ENCODE peak calls at places on chromosomes 12 and 14, in seven cellular contexts. I, S, D, B, L, R and W are unnamed samples.
A peak's percentile ranks its signal among the peaks of the same experiment; 100 is the strongest.

GRCh38 chr12:65430571-65431306 is 152.3 kb downstream of the MSRB3 start:
- DNase-seq in L (peak; percentile 84), R (no peak), B (no peak), I (peak; percentile 43), D (no peak), S (no peak), W (no peak)

GRCh38 chr14:53113992-53114391 is 39.1 kb downstream of the DDHD1 start:
- DNase-seq in B (no peak), D (no peak), I (no peak), R (no peak), L (no peak), S (no peak), W (no peak)

GRCh38 chr12:13146539-13146938 is 43.1 kb upstream of the GSG1 start:
- DNase-seq in B (no peak), S (no peak), I (no peak), D (no peak), R (no peak), L (no peak), W (no peak)

GRCh38 chr12:32837974-32838373 is 58.6 kb downstream of the PKP2 start:
- DNase-seq in D (no peak), B (no peak), R (no peak), I (no peak), S (no peak), L (no peak), W (no peak)

GRCh38 chr12:10612954-10613333 is 465 bp downstream of the MAGOHB start:
- DNase-seq in I (no peak), B (no peak), S (no peak), R (no peak), L (no peak), D (no peak), W (no peak)

GRCh38 chr14:92649066-92649465 is 99.4 kb downstream of the LGMN start:
- DNase-seq in I (no peak), B (no peak), D (no peak), R (no peak), L (no peak), S (no peak), W (no peak)

GRCh38 chr12:3988519-3989217 is 115.5 kb upstream of the PARP11 start:
- DNase-seq in R (no peak), B (no peak), S (no peak), I (no peak), D (no peak), L (no peak), W (no peak)

GRCh38 chr14:78164226-78164853 is 5.8 kb upstream of the NRXN3 start:
- DNase-seq in I (peak; percentile 16), D (no peak), L (peak; percentile 21), S (no peak), R (no peak), B (peak; percentile 65), W (peak; percentile 71)

GRCh38 chr12:65615091-65615490 is 209.2 kb upstream of the HMGA2 start:
- DNase-seq in L (peak; percentile 87), B (no peak), I (no peak), R (no peak), D (no peak), S (no peak), W (no peak)

GRCh38 chr12:122862872-122863701 is 27.8 kb downstream of the HIP1R start:
- DNase-seq in R (no peak), I (no peak), L (no peak), D (no peak), B (no peak), S (no peak), W (no peak)

GRCh38 chr12:102690267-102690666 is 209.9 kb upstream of the IGF1 start:
- DNase-seq in I (no peak), L (no peak), D (no peak), S (no peak), B (no peak), R (no peak), W (no peak)

GRCh38 chr12:116319851-116320621 is 42.5 kb upstream of the MED13L start:
- DNase-seq in S (no peak), D (no peak), R (no peak), L (peak; percentile 89), B (no peak), I (no peak), W (no peak)

GRCh38 chr12:125346361-125346760 is 281.1 kb downstream of the AACS start:
- DNase-seq in D (peak; percentile 14), L (no peak), B (no peak), S (no peak), R (no peak), I (no peak), W (no peak)

GRCh38 chr14:105711841-105712460 is 185.6 kb downstream of the TMEM121 start:
- DNase-seq in R (no peak), L (no peak), B (no peak), D (no peak), S (no peak), I (no peak), W (peak; percentile 11)

GRCh38 chr12:111024205-111024794 is 103.9 kb upstream of the MYL2 start:
- DNase-seq in R (peak; percentile 30), D (no peak), L (peak; percentile 34), I (peak; percentile 24), S (peak; percentile 18), B (peak; percentile 81), W (peak; percentile 87)

GRCh38 chr12:51482808-51483532 is 58.3 kb downstream of the SLC4A8 start:
- DNase-seq in D (no peak), L (peak; percentile 2), R (no peak), B (no peak), S (peak; percentile 18), I (no peak), W (no peak)

GRCh38 chr12:29041621-29042020 is 107.5 kb upstream of the FAR2 start:
- DNase-seq in I (no peak), R (no peak), D (no peak), B (no peak), S (no peak), L (peak; percentile 75), W (no peak)

GRCh38 chr14:90871605-90872233 is 55.5 kb upstream of the TTC7B start:
- DNase-seq in R (no peak), D (no peak), L (peak; percentile 31), S (no peak), I (no peak), B (no peak), W (no peak)

GRCh38 chr14:72000907-72001306 is 68.7 kb downstream of the RGS6 start:
- DNase-seq in R (no peak), D (no peak), B (no peak), I (peak; percentile 9), L (no peak), S (no peak), W (no peak)

GRCh38 chr12:116598341-116599284 is 39.4 kb downstream of the MAP1LC3B2 start:
- DNase-seq in B (no peak), R (no peak), I (no peak), L (no peak), S (no peak), D (no peak), W (no peak)

GRCh38 chr14:96478119-96478518 is 24.1 kb upstream of the PAPOLA start:
- DNase-seq in D (no peak), B (no peak), I (no peak), S (no peak), R (no peak), L (no peak), W (no peak)

GRCh38 chr12:15788266-15789214 is 648 bp downstream of the EPS8 start:
- DNase-seq in L (peak; percentile 51), I (peak; percentile 56), D (peak; percentile 41), R (peak; percentile 5), B (peak; percentile 30), S (no peak), W (peak; percentile 65)

GRCh38 chr14:101858791-101859537 is 97.5 kb downstream of the PPP2R5C start:
- DNase-seq in S (no peak), L (no peak), I (no peak), D (no peak), R (no peak), B (no peak), W (no peak)

GRCh38 chr12:18591473-18591872 is 146.3 kb downstream of the PLCZ1 start:
- DNase-seq in D (no peak), S (no peak), I (no peak), R (no peak), L (no peak), B (no peak), W (no peak)

GRCh38 chr14:87343641-87344040 is 649.3 kb downstream of the GALC start:
- DNase-seq in I (no peak), S (no peak), R (no peak), B (no peak), D (no peak), L (no peak), W (no peak)

GRCh38 chr14:37592288-37593274 is 2.5 kb downstream of the FOXA1 start:
- DNase-seq in S (no peak), B (peak; percentile 40), D (no peak), R (no peak), L (no peak), I (no peak), W (peak; percentile 60)

GRCh38 chr12:93199831-93200236 is 177.9 kb upstream of the NUDT4 start:
- DNase-seq in R (no peak), D (no peak), I (no peak), B (no peak), S (no peak), L (no peak), W (no peak)

GRCh38 chr12:18752280-18752920 is 14.5 kb downstream of the CAPZA3 start:
- DNase-seq in L (peak; percentile 96), B (no peak), R (no peak), I (no peak), S (no peak), D (no peak), W (peak; percentile 77)